ENCODE peak calls at places on chromosomes 12 and 14, in five cellular contexts. One of them, this sample, is unnamed. For H3K4me1, the result is how much of the 10 kb centered on the place peaks cover.

GRCh38 chr14:104424406-104425072 is 155.0 kb upstream of the C14orf180 start:
- DNase-seq in IMR-90: no peak
- DNase-seq in A549: no peak
- DNase-seq in adrenal gland: no peak
- DNase-seq in transverse colon: no peak
- DNase-seq in this sample: peak

GRCh38 chr12:96196781-96197180 is 2.6 kb downstream of the ELK3 start:
- DNase-seq in A549: peak
- DNase-seq in adrenal gland: no peak
- DNase-seq in IMR-90: peak
- DNase-seq in transverse colon: no peak
- DNase-seq in this sample: no peak

GRCh38 chr14:63547798-63548335 is 4.7 kb upstream of the PPP2R5E start:
- DNase-seq in A549: no peak
- DNase-seq in adrenal gland: no peak
- DNase-seq in transverse colon: no peak
- DNase-seq in IMR-90: no peak
- DNase-seq in this sample: no peak

GRCh38 chr14:77848031-77848430 is 48.1 kb downstream of the ADCK1 start:
- DNase-seq in transverse colon: no peak
- DNase-seq in adrenal gland: no peak
- DNase-seq in A549: no peak
- DNase-seq in IMR-90: peak
- DNase-seq in this sample: no peak

GRCh38 chr12:10365716-10366433 is 24.0 kb downstream of the KLRK1 start:
- DNase-seq in adrenal gland: no peak
- DNase-seq in IMR-90: peak
- DNase-seq in A549: no peak
- DNase-seq in transverse colon: no peak
- DNase-seq in this sample: no peak

GRCh38 chr12:95614384-95614982 is 63.2 kb upstream of the USP44 start:
- DNase-seq in adrenal gland: no peak
- DNase-seq in A549: no peak
- DNase-seq in transverse colon: no peak
- DNase-seq in IMR-90: no peak
- DNase-seq in this sample: no peak

GRCh38 chr12:3596703-3597472 is 105.9 kb downstream of the PRMT8 start:
- DNase-seq in A549: no peak
- DNase-seq in transverse colon: no peak
- DNase-seq in IMR-90: no peak
- DNase-seq in adrenal gland: no peak
- DNase-seq in this sample: peak

GRCh38 chr12:64682572-64683277 is 72.4 kb downstream of the RASSF3 start:
- DNase-seq in A549: peak
- DNase-seq in transverse colon: peak
- DNase-seq in IMR-90: peak
- DNase-seq in adrenal gland: peak
- DNase-seq in this sample: peak

GRCh38 chr12:132601171-132601883 is 9.1 kb downstream of the LRCOL1 start:
- DNase-seq in A549: no peak
- DNase-seq in adrenal gland: no peak
- DNase-seq in IMR-90: no peak
- DNase-seq in transverse colon: no peak
- DNase-seq in this sample: no peak

GRCh38 chr12:18332173-18332572 is 70.9 kb downstream of the PIK3C2G start:
- DNase-seq in A549: no peak
- DNase-seq in transverse colon: no peak
- DNase-seq in IMR-90: no peak
- DNase-seq in adrenal gland: no peak
- DNase-seq in this sample: no peak

GRCh38 chr12:46963977-46964376 is 115.4 kb upstream of the PCED1B start:
- DNase-seq in IMR-90: no peak
- DNase-seq in adrenal gland: peak
- DNase-seq in transverse colon: no peak
- DNase-seq in A549: no peak
- DNase-seq in this sample: no peak

GRCh38 chr14:33669111-33669510 is 281.8 kb downstream of the EGLN3 start:
- DNase-seq in IMR-90: no peak
- DNase-seq in transverse colon: no peak
- DNase-seq in adrenal gland: no peak
- DNase-seq in A549: no peak
- DNase-seq in this sample: no peak

GRCh38 chr14:58636129-58636528 is 1.6 kb upstream of the DACT1 start:
- DNase-seq in A549: no peak
- DNase-seq in IMR-90: no peak
- DNase-seq in adrenal gland: no peak
- DNase-seq in transverse colon: no peak
- DNase-seq in this sample: no peak

GRCh38 chr12:131511391-131511802 is 199.5 kb upstream of the SFSWAP start:
- DNase-seq in adrenal gland: no peak
- DNase-seq in IMR-90: no peak
- DNase-seq in transverse colon: peak
- DNase-seq in A549: peak
- DNase-seq in this sample: no peak

GRCh38 chr12:32107376-32108267 is 975 bp downstream of the BICD1 start:
- DNase-seq in adrenal gland: peak
- DNase-seq in transverse colon: peak
- DNase-seq in A549: peak
- DNase-seq in IMR-90: peak
- DNase-seq in this sample: no peak

GRCh38 chr14:89493877-89494634 is 77.0 kb upstream of the FOXN3 start:
- DNase-seq in transverse colon: no peak
- DNase-seq in A549: no peak
- DNase-seq in adrenal gland: no peak
- DNase-seq in IMR-90: no peak
- DNase-seq in this sample: no peak

GRCh38 chr14:33282811-33283210 is 344.1 kb downstream of the NPAS3 start:
- DNase-seq in A549: no peak
- DNase-seq in adrenal gland: no peak
- DNase-seq in transverse colon: no peak
- DNase-seq in IMR-90: no peak
- DNase-seq in this sample: no peak

GRCh38 chr12:93798752-93799151 is 121.6 kb downstream of the CRADD start:
- DNase-seq in A549: no peak
- DNase-seq in IMR-90: no peak
- DNase-seq in adrenal gland: no peak
- DNase-seq in transverse colon: no peak
- DNase-seq in this sample: no peak

GRCh38 chr12:81084848-81085350 is 7.0 kb downstream of the ACSS3 start:
- DNase-seq in A549: no peak
- DNase-seq in IMR-90: no peak
- DNase-seq in transverse colon: no peak
- DNase-seq in adrenal gland: no peak
- DNase-seq in this sample: no peak

GRCh38 chr14:36657409-36658090 is 4.1 kb upstream of the PAX9 start:
- DNase-seq in A549: no peak
- DNase-seq in adrenal gland: no peak
- DNase-seq in transverse colon: no peak
- DNase-seq in IMR-90: no peak
- DNase-seq in this sample: no peak

GRCh38 chr12:25323774-25324086 is 73.0 kb upstream of the KRAS start:
- DNase-seq in adrenal gland: no peak
- DNase-seq in A549: no peak
- DNase-seq in IMR-90: no peak
- DNase-seq in transverse colon: no peak
- DNase-seq in this sample: no peak
- H3K4me1 ChIP-seq in adrenal gland: under half
- H3K4me1 ChIP-seq in A549: under half
- H3K4me1 ChIP-seq in IMR-90: under half
- H3K4me1 ChIP-seq in transverse colon: under half
- H3K4me1 ChIP-seq in this sample: under half

GRCh38 chr14:95711476-95712176 is 2.3 kb downstream of the TCL1A start:
- DNase-seq in IMR-90: no peak
- DNase-seq in adrenal gland: no peak
- DNase-seq in transverse colon: no peak
- DNase-seq in A549: no peak
- DNase-seq in this sample: no peak

GRCh38 chr14:95710106-95710505 is 3.8 kb downstream of the TCL1A start:
- DNase-seq in adrenal gland: no peak
- DNase-seq in A549: no peak
- DNase-seq in transverse colon: no peak
- DNase-seq in IMR-90: no peak
- DNase-seq in this sample: no peak

GRCh38 chr14:95712398-95712797 is 1.5 kb downstream of the TCL1A start:
- DNase-seq in IMR-90: no peak
- DNase-seq in adrenal gland: no peak
- DNase-seq in A549: no peak
- DNase-seq in transverse colon: no peak
- DNase-seq in this sample: no peak

DNA sequence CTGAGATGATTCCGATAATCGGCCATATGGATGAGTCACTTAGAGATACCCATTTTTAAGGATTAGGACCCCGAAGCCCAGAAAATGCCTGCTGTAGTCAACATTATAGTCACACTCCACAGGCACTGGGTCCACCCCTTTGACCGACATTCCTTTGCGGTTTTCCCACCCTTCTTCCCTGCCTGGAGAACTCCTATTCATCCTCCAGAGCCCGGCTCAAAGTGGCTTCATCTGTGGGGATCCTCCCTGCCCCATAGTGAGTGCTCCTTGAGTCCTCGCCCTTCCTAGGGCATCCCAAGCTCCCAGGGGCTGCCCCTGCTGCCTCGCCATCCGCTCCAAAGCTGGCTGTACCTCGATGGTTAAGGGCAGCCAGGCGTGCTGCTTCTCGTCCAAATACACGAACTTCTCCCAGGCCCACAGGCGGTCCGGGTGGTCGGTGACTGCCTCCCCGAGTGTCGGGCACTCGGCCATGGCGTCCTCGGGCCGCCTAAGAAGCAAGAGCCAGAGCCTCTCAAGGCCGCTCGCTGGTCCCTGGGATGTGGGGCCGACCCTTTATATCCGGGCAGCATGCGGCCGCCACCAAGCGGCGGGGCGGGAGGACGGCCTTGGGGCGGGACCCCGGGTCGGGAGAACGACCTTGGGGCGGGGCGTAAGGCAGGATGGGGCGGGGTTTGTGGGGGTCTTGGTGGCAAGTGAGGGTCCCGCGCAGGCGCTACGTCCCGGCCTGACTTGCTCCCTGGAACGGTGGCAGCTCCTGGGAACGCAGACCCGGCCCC is at the start of gene TCL1A:
- DNase-seq in IMR-90: no peak
- DNase-seq in adrenal gland: no peak
- DNase-seq in transverse colon: no peak
- DNase-seq in A549: no peak
- DNase-seq in this sample: no peak
- TF ChIP-seq POLR2A in IMR-90: no peak
- TF ChIP-seq POLR2A in adrenal gland: no peak
- TF ChIP-seq POLR2A in transverse colon: no peak
- TF ChIP-seq POLR2A in A549: no peak
- TF ChIP-seq POLR2A in this sample: no peak

GRCh38 chr14:22545842-22546721 is 42.9 kb downstream of the DAD1 start:
- DNase-seq in A549: no peak
- DNase-seq in IMR-90: peak
- DNase-seq in transverse colon: no peak
- DNase-seq in adrenal gland: peak
- DNase-seq in this sample: no peak

GRCh38 chr14:22549304-22549962 is 39.6 kb downstream of the DAD1 start:
- DNase-seq in A549: no peak
- DNase-seq in transverse colon: no peak
- DNase-seq in adrenal gland: no peak
- DNase-seq in IMR-90: no peak
- DNase-seq in this sample: no peak

GRCh38 chr14:22547948-22548750 is 40.9 kb downstream of the DAD1 start:
- DNase-seq in adrenal gland: no peak
- DNase-seq in IMR-90: no peak
- DNase-seq in transverse colon: no peak
- DNase-seq in A549: no peak
- DNase-seq in this sample: no peak

GRCh38 chr14:22546722-22547071 is 42.3 kb downstream of the DAD1 start:
- DNase-seq in IMR-90: no peak
- DNase-seq in transverse colon: no peak
- DNase-seq in adrenal gland: no peak
- DNase-seq in A549: no peak
- DNase-seq in this sample: no peak

DNA sequence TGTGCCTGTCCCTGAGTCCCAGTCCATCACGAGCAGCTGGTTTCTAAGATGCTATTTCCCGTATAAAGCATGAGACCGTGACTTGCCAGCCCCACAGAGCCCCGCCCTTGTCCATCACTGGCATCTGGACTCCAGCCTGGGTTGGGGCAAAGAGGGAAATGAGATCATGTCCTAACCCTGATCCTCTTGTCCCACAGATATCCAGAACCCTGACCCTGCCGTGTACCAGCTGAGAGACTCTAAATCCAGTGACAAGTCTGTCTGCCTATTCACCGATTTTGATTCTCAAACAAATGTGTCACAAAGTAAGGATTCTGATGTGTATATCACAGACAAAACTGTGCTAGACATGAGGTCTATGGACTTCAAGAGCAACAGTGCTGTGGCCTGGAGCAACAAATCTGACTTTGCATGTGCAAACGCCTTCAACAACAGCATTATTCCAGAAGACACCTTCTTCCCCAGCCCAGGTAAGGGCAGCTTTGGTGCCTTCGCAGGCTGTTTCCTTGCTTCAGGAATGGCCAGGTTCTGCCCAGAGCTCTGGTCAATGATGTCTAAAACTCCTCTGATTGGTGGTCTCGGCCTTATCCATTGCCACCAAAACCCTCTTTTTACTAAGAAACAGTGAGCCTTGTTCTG is 41.6 kb downstream of the DAD1 start:
- DNase-seq in adrenal gland: no peak
- DNase-seq in A549: no peak
- DNase-seq in IMR-90: no peak
- DNase-seq in transverse colon: no peak
- DNase-seq in this sample: no peak
- H3K4me1 ChIP-seq in adrenal gland: under half
- H3K4me1 ChIP-seq in A549: under half
- H3K4me1 ChIP-seq in IMR-90: under half
- H3K4me1 ChIP-seq in transverse colon: under half
- H3K4me1 ChIP-seq in this sample: under half

GRCh38 chr12:13444076-13444475 is 247.6 kb downstream of the EMP1 start:
- DNase-seq in transverse colon: no peak
- DNase-seq in IMR-90: no peak
- DNase-seq in A549: no peak
- DNase-seq in adrenal gland: no peak
- DNase-seq in this sample: no peak

GRCh38 chr12:13440844-13441243 is 244.3 kb downstream of the EMP1 start:
- DNase-seq in IMR-90: no peak
- DNase-seq in transverse colon: no peak
- DNase-seq in adrenal gland: no peak
- DNase-seq in A549: no peak
- DNase-seq in this sample: no peak

GRCh38 chr12:13443498-13443897 is 247.0 kb downstream of the EMP1 start:
- DNase-seq in IMR-90: no peak
- DNase-seq in A549: no peak
- DNase-seq in adrenal gland: no peak
- DNase-seq in transverse colon: no peak
- DNase-seq in this sample: no peak

GRCh38 chr12:13442457-13442856 is 245.9 kb downstream of the EMP1 start:
- DNase-seq in IMR-90: no peak
- DNase-seq in transverse colon: no peak
- DNase-seq in adrenal gland: no peak
- DNase-seq in A549: no peak
- DNase-seq in this sample: no peak

DNA sequence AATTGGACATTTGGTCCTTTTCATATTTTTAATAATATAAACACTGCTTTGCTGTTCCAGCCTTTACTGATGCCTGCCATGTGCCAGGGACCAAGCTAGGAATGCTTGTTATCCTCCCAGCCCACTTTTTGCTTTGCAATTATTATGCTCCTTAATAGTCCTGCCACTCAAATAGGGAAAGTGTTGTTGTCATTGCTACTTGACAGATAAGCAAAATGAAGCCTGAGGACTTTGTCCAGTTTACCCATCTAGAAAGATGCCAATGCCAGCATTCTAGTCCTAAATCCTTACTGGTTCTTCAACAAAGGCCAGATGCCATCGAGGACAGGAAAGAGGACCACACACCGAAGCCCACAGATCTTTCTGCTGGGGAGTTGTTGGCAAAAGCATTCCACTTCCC is 246.5 kb downstream of the EMP1 start:
- DNase-seq in A549: no peak
- DNase-seq in IMR-90: no peak
- DNase-seq in adrenal gland: no peak
- DNase-seq in transverse colon: no peak
- DNase-seq in this sample: no peak
- TF ChIP-seq POLR2A in A549: no peak
- TF ChIP-seq POLR2A in IMR-90: no peak
- TF ChIP-seq POLR2A in adrenal gland: no peak
- TF ChIP-seq POLR2A in transverse colon: no peak
- TF ChIP-seq POLR2A in this sample: no peak

This sample was measured in sigmoid colon.